ENCODE peak calls at places on chromosomes 3 and 15, in four cellular contexts. Q is activated CD8-positive, alpha-beta memory T cell treated with anti-CD3 and anti-CD28 coated beads, Interleukin-2, amount 10 ng/mL, durations not matched to agents 7 days and 5 days; N is aorta; J is activated CD8-positive, alpha-beta T cell treated with anti-CD3 and anti-CD28 coated beads for 36 hours. G is an unnamed sample.

GRCh38 chr3:10322355-10322715 is 1.4 kb upstream of the SEC13 start:
- ATAC-seq in Q (no peak), N (no peak), J (peak), G (no peak)

GRCh38 chr3:146217324-146217723 is 33.6 kb downstream of the PLSCR4 start:
- ATAC-seq in Q (no peak), N (no peak), J (no peak), G (no peak)

GRCh38 chr3:146250449-146251382 is at the start of gene PLSCR4:
- ATAC-seq in Q (peak), N (peak), J (peak), G (peak)

GRCh38 chr3:111610612-111611054 is 15.5 kb upstream of the ZBED2 start:
- ATAC-seq in Q (peak), N (no peak), J (peak), G (no peak)

GRCh38 chr15:73680545-73680944 is 3.6 kb upstream of the CD276 start:
- ATAC-seq in Q (no peak), N (no peak), J (no peak), G (no peak)

GRCh38 chr3:153552887-153553604 is 391.0 kb downstream of the RAP2B start:
- ATAC-seq in Q (peak), N (no peak), J (no peak), G (no peak)

GRCh38 chr3:36650271-36650671 is 114.1 kb downstream of the DCLK3 start:
- ATAC-seq in Q (no peak), N (no peak), J (no peak), G (no peak)

GRCh38 chr3:23341147-23341838 is 138.2 kb downstream of the UBE2E2 start:
- ATAC-seq in Q (no peak), N (no peak), J (no peak), G (no peak)

GRCh38 chr3:44942202-44942921 is 33.6 kb downstream of the ZDHHC3 start:
- ATAC-seq in Q (no peak), N (no peak), J (no peak), G (no peak)

GRCh38 chr3:151265866-151266265 is 12.5 kb downstream of the P2RY14 start:
- ATAC-seq in Q (no peak), N (no peak), J (no peak), G (peak)

GRCh38 chr15:59741274-59741906 is 52.3 kb upstream of the BNIP2 start:
- ATAC-seq in Q (no peak), N (no peak), J (no peak), G (no peak)

GRCh38 chr15:41881550-41881924 is 12.3 kb downstream of the SPTBN5 start:
- ATAC-seq in Q (peak), N (no peak), J (no peak), G (peak)

GRCh38 chr3:190183121-190183520 is 62.4 kb upstream of the P3H2 start:
- ATAC-seq in Q (no peak), N (no peak), J (no peak), G (no peak)

GRCh38 chr3:114092151-114093000 is 35.8 kb downstream of the QTRT2 start:
- ATAC-seq in Q (no peak), N (peak), J (no peak), G (no peak)

GRCh38 chr15:66921319-66921718 is 144.1 kb upstream of the SMAD3 start:
- ATAC-seq in Q (no peak), N (peak), J (no peak), G (peak)

GRCh38 chr3:126212250-126212628 is 31.9 kb upstream of the ALDH1L1 start:
- ATAC-seq in Q (no peak), N (no peak), J (no peak), G (no peak)

GRCh38 chr3:112376996-112377395 is 44.0 kb downstream of the CD200 start:
- ATAC-seq in Q (no peak), N (peak), J (no peak), G (peak)

GRCh38 chr3:63984391-63984790 is 38.9 kb downstream of the PSMD6 start:
- ATAC-seq in Q (peak), N (no peak), J (peak), G (no peak)

GRCh38 chr15:66290518-66290917 is 2.9 kb upstream of the DIS3L start:
- ATAC-seq in Q (no peak), N (no peak), J (peak), G (no peak)

GRCh38 chr15:91627473-91628309 is 225.8 kb upstream of the SLCO3A1 start:
- ATAC-seq in Q (no peak), N (no peak), J (no peak), G (peak)

GRCh38 chr3:9246196-9246595 is 3.2 kb downstream of the SRGAP3 start:
- ATAC-seq in Q (no peak), N (no peak), J (no peak), G (no peak)

GRCh38 chr3:59502806-59503205 is 453.0 kb upstream of the CFAP20DC start:
- ATAC-seq in Q (peak), N (no peak), J (peak), G (no peak)

GRCh38 chr3:187039723-187040414 is 99.4 kb downstream of the RPL39L start:
- ATAC-seq in Q (no peak), N (no peak), J (no peak), G (no peak)

GRCh38 chr15:46277994-46278885 is 643.4 kb downstream of the SQOR start:
- ATAC-seq in Q (no peak), N (no peak), J (no peak), G (no peak)